ENCODE peak calls at places on chromosomes 12 and 14, in eight cellular contexts. V is coronary artery, I is cardiac muscle cell, D is fibroblast of lung, N is tibial artery, R is left ventricle myocardium inferior, E is psoas muscle, P is kidney. X is an unnamed sample.

GRCh38 chr14:101776315-101776714 is 14.8 kb downstream of the PPP2R5C start:
- DNase-seq in V (no peak), I (no peak), D (no peak), N (no peak), R (no peak), E (no peak), P (no peak), X (no peak)

GRCh38 chr12:123237646-123238329 is 4.6 kb downstream of the MTRFR start:
- DNase-seq in V (no peak), I (peak; percentile 81), D (peak; percentile 77), N (peak; percentile 77), R (peak; percentile 64), E (peak; percentile 76), P (no peak), X (no peak)

GRCh38 chr12:88052686-88053085 is 23.5 kb upstream of the C12orf50 start:
- DNase-seq in V (no peak), I (peak; percentile 66), D (peak; percentile 58), N (no peak), R (no peak), E (no peak), P (no peak), X (no peak)

GRCh38 chr12:65834146-65834935 is 10.1 kb downstream of the HMGA2 start:
- DNase-seq in V (no peak), I (no peak), D (no peak), N (no peak), R (no peak), E (no peak), P (no peak), X (no peak)

GRCh38 chr14:72416892-72417291 is 477.0 kb downstream of the DPF3 start:
- DNase-seq in V (no peak), I (no peak), D (no peak), N (no peak), R (no peak), E (no peak), P (no peak), X (peak; percentile 38)

GRCh38 chr14:50821471-50822464 is 9.2 kb downstream of the NIN start:
- DNase-seq in V (no peak), I (no peak), D (no peak), N (no peak), R (peak; percentile 28), E (peak; percentile 54), P (no peak), X (no peak)

GRCh38 chr14:99268776-99269510 is 3.1 kb downstream of the BCL11B start:
- DNase-seq in V (no peak), I (no peak), D (no peak), N (peak; percentile 25), R (no peak), E (no peak), P (no peak), X (no peak)

GRCh38 chr12:53217049-53217929 is 10.2 kb upstream of the ITGB7 start:
- DNase-seq in V (no peak), I (peak; percentile 56), D (peak; percentile 21), N (no peak), R (peak; percentile 43), E (peak; percentile 84), P (peak; percentile 83), X (no peak)

GRCh38 chr12:29283969-29284368 is 97.0 kb downstream of the ERGIC2 start:
- DNase-seq in V (no peak), I (peak; percentile 21), D (peak; percentile 9), N (no peak), R (no peak), E (no peak), P (no peak), X (no peak)

GRCh38 chr12:121274036-121274763 is 22.3 kb downstream of the CAMKK2 start:
- DNase-seq in V (no peak), I (no peak), D (no peak), N (no peak), R (no peak), E (no peak), P (peak; percentile 55), X (no peak)

GRCh38 chr14:89399594-89400068 is 17.4 kb downstream of the FOXN3 start:
- DNase-seq in V (no peak), I (peak; percentile 92), D (peak; percentile 87), N (no peak), R (no peak), E (no peak), P (no peak), X (no peak)

GRCh38 chr12:15143467-15143866 is 77.8 kb downstream of the RERG start:
- DNase-seq in V (no peak), I (no peak), D (no peak), N (no peak), R (no peak), E (no peak), P (no peak), X (no peak)

GRCh38 chr14:81178063-81178462 is 42.7 kb downstream of the GTF2A1 start:
- DNase-seq in V (no peak), I (no peak), D (no peak), N (no peak), R (no peak), E (no peak), P (no peak), X (peak; percentile 19)

GRCh38 chr12:58920102-58920955 is at the start of gene LRIG3:
- DNase-seq in V (peak; percentile 95), I (peak; percentile 94), D (peak; percentile 93), N (peak; percentile 96), R (peak; percentile 90), E (peak; percentile 94), P (peak; percentile 96), X (no peak)

GRCh38 chr14:30002859-30003258 is 75.2 kb upstream of the PRKD1 start:
- DNase-seq in V (no peak), I (no peak), D (no peak), N (no peak), R (no peak), E (no peak), P (no peak), X (no peak)

GRCh38 chr12:4116251-4117111 is 157.1 kb upstream of the CCND2 start:
- DNase-seq in V (no peak), I (peak; percentile 77), D (peak; percentile 74), N (no peak), R (no peak), E (no peak), P (peak; percentile 69), X (no peak)

GRCh38 chr12:56286044-56286830 is 13.9 kb downstream of the CS start:
- DNase-seq in V (no peak), I (peak; percentile 9), D (no peak), N (no peak), R (no peak), E (no peak), P (no peak), X (no peak)

GRCh38 chr12:123113038-123113437 is 37.9 kb downstream of the PITPNM2 start:
- DNase-seq in V (no peak), I (no peak), D (no peak), N (no peak), R (no peak), E (no peak), P (no peak), X (no peak)

GRCh38 chr12:19065223-19065622 is 64.3 kb upstream of the PLEKHA5 start:
- DNase-seq in V (no peak), I (no peak), D (no peak), N (no peak), R (no peak), E (no peak), P (no peak), X (no peak)

GRCh38 chr12:121966959-121967358 is 48.6 kb downstream of the CFAP251 start:
- DNase-seq in V (no peak), I (no peak), D (peak; percentile 20), N (no peak), R (no peak), E (no peak), P (no peak), X (no peak)

GRCh38 chr12:6784292-6784691 is 5.0 kb upstream of the CD4 start:
- DNase-seq in V (no peak), I (no peak), D (no peak), N (no peak), R (no peak), E (no peak), P (no peak), X (no peak)

GRCh38 chr12:64943686-64944085 is 119.2 kb downstream of the TBC1D30 start:
- DNase-seq in V (no peak), I (peak; percentile 87), D (peak; percentile 11), N (no peak), R (no peak), E (no peak), P (no peak), X (no peak)

GRCh38 chr12:16599081-16599480 is 6.9 kb downstream of the LMO3 start:
- DNase-seq in V (no peak), I (no peak), D (no peak), N (no peak), R (no peak), E (no peak), P (no peak), X (no peak)
- TF ChIP-seq CTCF in V (no peak), I (no peak), D (no peak), N (no peak), R (no peak), E (no peak), P (no peak), X (no peak)

DNA sequence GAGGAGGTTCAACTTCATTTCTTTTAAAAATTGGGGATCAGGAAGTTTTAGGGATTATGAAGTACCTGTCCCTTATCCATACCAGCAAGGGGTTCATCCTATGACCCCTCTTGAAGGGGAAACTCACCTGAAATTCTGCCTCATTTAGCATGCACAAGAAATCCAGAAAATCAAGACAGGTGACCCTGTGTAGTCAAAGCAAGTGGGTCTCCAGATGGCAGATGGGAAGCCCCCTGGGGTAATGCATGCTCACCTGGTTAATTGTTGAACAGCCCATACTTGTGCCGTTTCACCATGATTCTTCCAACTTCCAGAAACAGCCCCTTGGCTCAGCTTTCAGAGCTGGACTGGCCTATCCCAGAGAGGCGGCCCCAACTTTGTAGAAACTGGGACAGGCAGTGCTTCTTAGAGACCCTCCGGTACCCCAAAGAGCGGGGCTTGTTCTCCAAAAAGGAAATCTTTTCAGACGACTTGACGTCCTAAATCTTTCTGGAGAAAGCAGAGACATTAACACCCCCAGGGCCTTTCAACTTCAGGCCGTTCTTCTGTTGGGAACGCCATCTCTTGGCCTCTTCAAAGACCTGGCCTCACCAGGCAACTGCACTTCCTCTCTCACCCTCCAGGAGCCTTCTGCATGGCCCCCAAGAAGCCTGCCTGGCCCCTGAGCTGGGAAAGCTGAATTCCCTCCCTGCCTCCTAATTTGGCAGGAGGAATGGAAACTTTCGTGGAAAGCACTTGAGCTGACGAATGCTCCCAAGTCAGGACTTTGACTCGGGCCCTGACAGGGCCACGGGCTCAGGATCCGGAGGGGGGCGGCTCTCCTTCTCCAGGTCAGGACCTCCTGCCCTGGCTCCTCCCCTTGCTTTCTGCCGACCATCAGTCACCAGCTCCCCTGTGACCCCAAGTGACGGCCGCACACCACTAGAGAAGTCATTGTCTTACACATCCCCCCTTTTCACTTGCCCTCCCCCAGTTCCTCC is 66.1 kb upstream of the ESRRB start:
- DNase-seq in V (peak; percentile 58), I (peak; percentile 14), D (no peak), N (peak; percentile 68), R (peak; percentile 51), E (peak; percentile 68), P (peak; percentile 78), X (no peak)
- TF ChIP-seq CTCF in V (no peak), I (no peak), D (no peak), N (peak; percentile 13), R (peak; percentile 54), E (peak; percentile 27), P (no peak), X (no peak)

GRCh38 chr14:92457018-92457565 is 56.5 kb upstream of the RIN3 start:
- DNase-seq in V (no peak), I (no peak), D (no peak), N (no peak), R (no peak), E (no peak), P (no peak), X (no peak)
- TF ChIP-seq CTCF in V (no peak), I (no peak), D (no peak), N (no peak), R (no peak), E (no peak), P (no peak), X (no peak)

GRCh38 chr12:72133497-72134055 is 138.6 kb upstream of the TRHDE start:
- DNase-seq in V (no peak), I (no peak), D (peak; percentile 15), N (no peak), R (no peak), E (no peak), P (no peak), X (no peak)
- TF ChIP-seq CTCF in V (no peak), I (no peak), D (peak; percentile 20), N (no peak), R (no peak), E (no peak), P (peak; percentile 4), X (peak; percentile 57)